ENCODE peak calls at places on chromosome 5, in five cellular contexts. N is IMR-90, M is H9, R is pancreas, P is tibial artery. D is an unnamed sample.
A peak's percentile ranks its signal among the peaks of the same experiment; 100 is the strongest.

GRCh38 chr5:78527054-78527884 is 121.3 kb downstream of the LHFPL2 start:
- DNase-seq in N (peak; percentile 94), P (peak; percentile 93), M (peak; percentile 53), R (peak; percentile 50), D (no peak)

GRCh38 chr5:85069659-85070640 is 685.3 kb upstream of the EDIL3 start:
- DNase-seq in R (no peak), P (no peak), M (peak; percentile 68), N (no peak), D (no peak)

GRCh38 chr5:163473613-163474243 is 13.3 kb downstream of the HMMR start:
- DNase-seq in N (no peak), M (no peak), P (no peak), R (no peak), D (no peak)

GRCh38 chr5:117680421-117680820 is 1105.8 kb upstream of the SEMA6A start:
- DNase-seq in R (no peak), M (no peak), P (no peak), N (peak; percentile 16), D (no peak)

GRCh38 chr5:125032286-125032685 is 285.8 kb upstream of the ZNF608 start:
- DNase-seq in N (peak; percentile 42), M (no peak), R (no peak), P (no peak), D (no peak)

GRCh38 chr5:169290895-169291294 is 10.0 kb downstream of the SLIT3 start:
- DNase-seq in M (no peak), P (no peak), N (no peak), R (no peak), D (no peak)

GRCh38 chr5:10315824-10316509 is 8.3 kb upstream of the CMBL start:
- DNase-seq in N (no peak), R (no peak), P (no peak), M (peak; percentile 56), D (no peak)

GRCh38 chr5:78547731-78548189 is 100.8 kb downstream of the LHFPL2 start:
- DNase-seq in R (peak; percentile 48), P (peak; percentile 98), N (peak; percentile 84), M (no peak), D (no peak)

GRCh38 chr5:159814810-159815585 is 101.3 kb upstream of the ADRA1B start:
- DNase-seq in M (no peak), R (no peak), P (no peak), N (peak; percentile 21), D (no peak)

GRCh38 chr5:151094054-151094858 is 13.4 kb upstream of the TNIP1 start:
- DNase-seq in N (peak; percentile 34), P (no peak), M (no peak), R (no peak), D (peak; percentile 33)

GRCh38 chr5:16869821-16870796 is 66.0 kb downstream of the MYO10 start:
- DNase-seq in N (peak; percentile 69), R (no peak), M (no peak), P (no peak), D (no peak)

GRCh38 chr5:58348996-58349728 is 110.7 kb downstream of the PLK2 start:
- DNase-seq in P (no peak), M (no peak), N (peak; percentile 45), R (no peak), D (no peak)

GRCh38 chr5:68730220-68731010 is 363.4 kb upstream of the SLC30A5 start:
- DNase-seq in M (no peak), R (no peak), P (no peak), N (peak; percentile 75), D (no peak)

GRCh38 chr5:143648696-143649095 is 163.3 kb upstream of the HMHB1 start:
- DNase-seq in P (no peak), R (no peak), N (no peak), M (no peak), D (no peak)

GRCh38 chr5:15604986-15605385 is 105.0 kb downstream of the FBXL7 start:
- DNase-seq in P (no peak), M (no peak), R (no peak), N (peak; percentile 12), D (no peak)

DNA sequence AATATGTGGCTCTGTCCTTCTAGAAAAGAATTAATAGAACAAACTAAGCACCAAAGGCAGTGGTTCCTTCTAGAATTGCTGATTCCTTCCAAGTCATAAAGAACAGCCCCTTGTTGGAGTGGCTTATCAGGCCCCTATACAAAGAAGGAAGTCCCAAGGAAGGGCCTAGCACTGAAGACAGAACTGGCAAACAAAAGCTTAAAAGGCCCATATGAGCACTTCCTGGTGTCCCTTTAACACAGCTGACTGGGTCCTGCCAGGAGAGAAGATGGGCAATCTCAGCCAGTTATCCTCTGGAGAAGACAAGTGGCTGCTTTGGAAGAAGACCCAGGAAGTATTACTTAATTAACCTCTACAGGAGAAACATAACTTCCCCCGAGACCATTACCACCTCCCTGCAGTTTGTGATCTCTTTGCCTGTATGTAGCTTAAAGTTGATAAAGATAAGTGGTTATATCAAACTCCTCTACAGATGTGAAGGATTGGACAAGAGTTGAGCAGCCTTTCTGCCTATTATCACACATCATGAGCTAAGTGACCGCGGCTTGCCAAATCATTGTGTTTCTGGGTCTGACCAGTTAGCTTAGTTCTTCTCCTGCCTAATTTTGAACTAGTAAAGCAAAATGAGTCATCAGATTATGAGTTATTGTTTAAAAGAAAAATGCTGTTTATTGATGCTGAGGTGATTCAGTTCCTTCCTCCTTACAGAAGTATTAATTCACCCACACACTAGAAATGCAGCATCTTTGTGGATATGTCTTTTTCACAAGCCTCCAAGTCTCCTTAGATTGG is 13.3 kb upstream of the STING1 start:
- DNase-seq in R (no peak), N (peak; percentile 89), M (no peak), P (no peak), D (no peak)
- H3K27ac ChIP-seq in R (no peak overlapping the region), N (peak overlapping the region; percentile 83), M (no peak overlapping the region), P (no peak overlapping the region), D (no peak overlapping the region)

GRCh38 chr5:173472784-173473278 is 143.6 kb downstream of the BOD1 start:
- DNase-seq in P (peak; percentile 78), M (no peak), N (peak; percentile 28), R (peak; percentile 56), D (no peak)
- H3K27ac ChIP-seq in P (peak overlapping the region; percentile 86), M (no peak overlapping the region), N (peak overlapping the region; percentile 96), R (peak overlapping the region; percentile 55), D (no peak overlapping the region)

GRCh38 chr5:38854907-38855306 is 9.1 kb downstream of the OSMR start:
- DNase-seq in M (no peak), R (no peak), N (no peak), P (no peak), D (no peak)

GRCh38 chr5:38858839-38859238 is 13.0 kb downstream of the OSMR start:
- DNase-seq in P (no peak), N (no peak), M (no peak), R (no peak), D (no peak)

GRCh38 chr5:38856660-38857059 is 10.8 kb downstream of the OSMR start:
- DNase-seq in R (no peak), N (no peak), M (no peak), P (no peak), D (no peak)

GRCh38 chr5:38848637-38849036 is 2.8 kb downstream of the OSMR start:
- DNase-seq in P (no peak), R (no peak), N (no peak), M (no peak), D (no peak)

GRCh38 chr5:38853753-38854470 is 8.1 kb downstream of the OSMR start:
- DNase-seq in P (no peak), R (no peak), M (no peak), N (peak; percentile 94), D (no peak)
- H3K27ac ChIP-seq in P (no peak overlapping the region), R (no peak overlapping the region), M (no peak overlapping the region), N (peak overlapping the region; percentile 32), D (no peak overlapping the region)

GRCh38 chr5:40838076-40838475 is 3.1 kb upstream of the RPL37 start:
- DNase-seq in R (no peak), N (no peak), M (no peak), P (no peak), D (no peak)

GRCh38 chr5:40846371-40846770 is 5.2 kb downstream of the CARD6 start:
- DNase-seq in R (no peak), N (no peak), M (no peak), P (no peak), D (no peak)

GRCh38 chr5:40842351-40842750 is 1.2 kb downstream of the CARD6 start:
- DNase-seq in N (peak; percentile 71), P (no peak), R (no peak), M (no peak), D (no peak)

GRCh38 chr5:40844565-40844964 is 3.4 kb downstream of the CARD6 start:
- DNase-seq in R (no peak), P (no peak), N (no peak), M (no peak), D (no peak)

DNA sequence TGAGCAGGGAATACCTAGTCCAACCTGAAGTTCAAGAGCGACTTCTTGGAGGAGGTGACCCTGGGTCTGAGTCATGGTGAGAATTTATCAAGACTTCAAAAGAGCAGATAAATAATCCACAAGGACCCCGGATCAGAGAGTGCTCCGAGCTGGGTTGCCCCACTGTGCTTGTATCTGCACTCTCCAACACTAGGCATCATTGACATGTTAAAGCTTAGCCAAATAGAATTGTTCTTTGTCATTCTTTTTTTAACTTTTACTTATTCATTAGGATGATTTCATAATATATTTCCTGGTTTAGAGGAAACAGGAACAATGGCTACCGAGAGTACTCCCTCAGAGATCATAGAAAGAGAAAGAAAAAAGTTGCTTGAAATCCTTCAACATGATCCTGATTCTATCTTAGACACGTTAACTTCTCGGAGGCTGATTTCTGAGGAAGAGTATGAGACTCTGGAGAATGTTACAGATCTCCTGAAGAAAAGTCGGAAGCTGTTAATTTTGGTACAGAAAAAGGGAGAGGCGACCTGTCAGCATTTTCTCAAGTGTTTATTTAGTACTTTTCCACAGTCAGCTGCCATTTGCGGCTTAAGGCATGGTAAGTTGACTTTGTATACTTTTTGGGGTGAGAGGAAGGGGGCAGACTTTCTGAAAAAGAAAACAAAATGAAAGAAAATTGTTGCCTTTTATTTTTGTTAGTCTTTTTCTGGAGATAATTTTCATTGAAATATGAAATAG is at the start of gene CARD6:
- DNase-seq in R (no peak), P (no peak), M (no peak), N (peak; percentile 31), D (no peak)
- H3K27ac ChIP-seq in R (peak within 1 kb of the TSS; percentile 33), P (peak within 1 kb of the TSS; percentile 45), M (no peak within 1 kb of the TSS), N (peak within 1 kb of the TSS; percentile 87), D (no peak within 1 kb of the TSS)

DNA sequence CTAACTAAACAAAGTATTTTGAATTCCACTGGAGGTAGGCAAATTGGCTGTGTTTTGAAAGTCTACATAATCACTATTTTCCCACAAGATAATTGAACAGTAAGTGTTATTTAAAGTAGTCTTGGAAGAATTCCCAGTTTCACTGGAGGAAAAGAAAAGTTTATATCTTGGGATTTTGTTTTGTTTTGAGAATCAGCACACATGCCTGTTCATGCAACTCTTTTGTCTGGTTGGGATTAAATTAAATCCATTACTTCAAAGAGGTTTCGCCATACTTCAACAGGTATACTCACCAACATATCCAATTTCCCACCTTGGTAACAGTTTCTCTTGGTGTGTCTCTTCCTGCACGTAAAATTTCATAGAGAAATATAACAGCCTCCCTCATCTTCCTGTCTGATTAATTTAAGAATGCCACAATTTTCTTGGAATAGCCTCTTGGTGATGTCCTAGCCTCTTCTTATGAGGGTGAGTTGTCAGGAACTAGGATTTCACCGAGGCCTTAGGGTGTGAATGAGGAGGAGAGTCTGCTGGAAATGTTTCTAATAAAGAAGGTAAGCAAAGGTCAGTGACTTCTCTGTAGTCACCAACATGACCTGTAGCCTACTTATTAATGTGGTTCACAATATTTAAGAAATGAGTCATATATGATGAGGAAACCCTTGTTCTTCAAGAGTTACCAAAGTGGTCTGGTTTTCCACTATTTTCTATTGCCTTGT is 48.1 kb downstream of the ITGA2 start:
- DNase-seq in P (no peak), R (no peak), M (no peak), N (peak; percentile 78), D (no peak)
- H3K27ac ChIP-seq in P (no peak overlapping the region), R (no peak overlapping the region), M (no peak overlapping the region), N (peak overlapping the region; percentile 3), D (no peak overlapping the region)

D was measured in CD4-positive, alpha-beta T cell.